ENCODE peak calls at places on chromosomes 5 and 9, in four cellular contexts. I, D, A and Q are unnamed samples.

GRCh38 chr5:43369651-43370050 is 42.5 kb downstream of the CCL28 start:
- DNase-seq in I (no peak), D (no peak), A (no peak), Q (no peak)

GRCh38 chr5:38456657-38457056 is 99.8 kb downstream of the LIFR start:
- DNase-seq in I (no peak), D (no peak), A (no peak), Q (no peak)

GRCh38 chr5:174555726-174556125 is 168.7 kb upstream of the MSX2 start:
- DNase-seq in I (no peak), D (no peak), A (no peak), Q (no peak)

GRCh38 chr5:142977363-142978051 is 207.3 kb downstream of the ARHGAP26 start:
- DNase-seq in I (no peak), D (no peak), A (peak), Q (no peak)

GRCh38 chr5:159449925-159450324 is 119.6 kb upstream of the IL12B start:
- DNase-seq in I (no peak), D (no peak), A (no peak), Q (peak)

GRCh38 chr9:91100878-91101450 is 260.8 kb downstream of the AUH start:
- DNase-seq in I (no peak), D (no peak), A (peak), Q (no peak)

GRCh38 chr5:67575087-67575486 is 378.5 kb upstream of the CD180 start:
- DNase-seq in I (no peak), D (no peak), A (no peak), Q (no peak)

GRCh38 chr9:135507104-135508035 is 6.9 kb downstream of the MRPS2 start:
- DNase-seq in I (no peak), D (no peak), A (no peak), Q (no peak)

GRCh38 chr5:56272765-56273164 is 39.6 kb upstream of the ANKRD55 start:
- DNase-seq in I (no peak), D (no peak), A (no peak), Q (no peak)

GRCh38 chr5:176739461-176740051 is 70.8 kb upstream of the UNC5A start:
- DNase-seq in I (no peak), D (no peak), A (no peak), Q (no peak)

GRCh38 chr5:37206733-37207132 is 42.4 kb downstream of the CPLANE1 start:
- DNase-seq in I (no peak), D (no peak), A (no peak), Q (no peak)

GRCh38 chr5:111252799-111253564 is 28.8 kb downstream of the CAMK4 start:
- DNase-seq in I (no peak), D (no peak), A (no peak), Q (no peak)

GRCh38 chr5:142634375-142635018 is 51.4 kb downstream of the FGF1 start:
- DNase-seq in I (no peak), D (no peak), A (no peak), Q (peak)

GRCh38 chr9:132622144-132622543 is 39.7 kb downstream of the BARHL1 start:
- DNase-seq in I (no peak), D (no peak), A (peak), Q (no peak)

GRCh38 chr5:154205441-154206117 is 15.0 kb downstream of the GALNT10 start:
- DNase-seq in I (peak), D (no peak), A (no peak), Q (no peak)

GRCh38 chr5:69416180-69416579 is 1.3 kb downstream of the MARVELD2 start:
- DNase-seq in I (no peak), D (no peak), A (no peak), Q (no peak)

GRCh38 chr9:127360205-127360604 is 36.8 kb upstream of the SLC2A8 start:
- DNase-seq in I (no peak), D (no peak), A (no peak), Q (no peak)

GRCh38 chr9:11319477-11320060 is 706.8 kb upstream of the PTPRD start:
- DNase-seq in I (no peak), D (peak), A (no peak), Q (peak)

GRCh38 chr9:95091971-95092320 is 225.6 kb downstream of the FANCC start:
- DNase-seq in I (no peak), D (no peak), A (peak), Q (peak)

GRCh38 chr9:130453487-130453886 is 8.7 kb downstream of the ASS1 start:
- DNase-seq in I (no peak), D (peak), A (no peak), Q (peak)